ENCODE peak calls at places on chromosomes 3 and 15, in six cellular contexts. B is activated naive CD8-positive, alpha-beta T cell treated with anti-CD3 and anti-CD28 coated beads, Interleukin-2, amount 50 U/mL, for 24 hours; R is activated CD4-positive, alpha-beta T cell treated with anti-CD3 and anti-CD28 coated beads, Interleukin-2, amount 10 ng/mL, durations not matched to agents 7 days and 5 days; H is 8988T; Y is right lobe of liver; M is activated T-cell treated with anti-CD3 and anti-CD28 coated beads, Interleukin-2, amount 50 U/mL, for 72 hours. I is an unnamed sample.

GRCh38 chr3:190323241-190323617 is 983 bp upstream of the CLDN1 start:
- DNase-seq in H (no peak), M (no peak), B (no peak), R (no peak), Y (no peak), I (no peak)

GRCh38 chr3:62332771-62333381 is 40.5 kb downstream of the FEZF2 start:
- DNase-seq in R (peak; percentile 11), Y (no peak), M (no peak), B (no peak), H (no peak), I (peak; percentile 26)

GRCh38 chr3:149964296-149964695 is 6.4 kb downstream of the PFN2 start:
- DNase-seq in Y (no peak), R (no peak), H (no peak), M (no peak), B (no peak), I (no peak)

GRCh38 chr15:99058421-99058870 is 46.4 kb upstream of the SYNM start:
- DNase-seq in Y (no peak), M (no peak), B (no peak), H (no peak), R (no peak), I (no peak)

GRCh38 chr3:52183786-52184445 is 14.0 kb upstream of the ALAS1 start:
- DNase-seq in R (no peak), Y (no peak), M (no peak), B (no peak), H (no peak), I (no peak)

GRCh38 chr3:65616563-65616962 is 422.2 kb downstream of the MAGI1 start:
- DNase-seq in B (no peak), H (no peak), Y (no peak), R (no peak), M (no peak), I (no peak)

GRCh38 chr3:188274249-188274915 is 120.4 kb downstream of the LPP start:
- DNase-seq in B (no peak), H (no peak), Y (no peak), R (no peak), M (no peak), I (no peak)

GRCh38 chr3:57927916-57928315 is 80.3 kb upstream of the FLNB start:
- DNase-seq in B (no peak), M (no peak), Y (no peak), H (no peak), R (no peak), I (no peak)

I was measured in erythroblast.